ENCODE peak calls at places on chromosomes 16 and 17, in eight cellular contexts. G is astrocyte of the cerebellum, N is colonic mucosa, F is A673, T is psoas muscle, O is sigmoid colon, S is transverse colon, P is GM12864. H is an unnamed sample.

GRCh38 chr16:51987519-51987918 is 559.4 kb downstream of the TOX3 start:
- DNase-seq in G (no peak), N (no peak), F (no peak), T (no peak), O (no peak), S (no peak), P (no peak), H (no peak)

GRCh38 chr16:88770459-88771293 is 14.3 kb downstream of the PIEZO1 start:
- DNase-seq in G (no peak), N (peak), F (peak), T (peak), O (peak), S (peak), P (no peak), H (peak)

GRCh38 chr17:59851431-59852375 is 41.0 kb downstream of the TUBD1 start:
- DNase-seq in G (peak), N (peak), F (no peak), T (peak), O (peak), S (peak), P (no peak), H (no peak)

GRCh38 chr16:20763461-20764232 is at the start of gene ACSM3:
- DNase-seq in G (peak), N (peak), F (peak), T (no peak), O (peak), S (peak), P (peak), H (no peak)

GRCh38 chr17:73657473-73658116 is 13.3 kb upstream of the SDK2 start:
- DNase-seq in G (no peak), N (peak), F (peak), T (no peak), O (no peak), S (peak), P (no peak), H (no peak)

GRCh38 chr17:41666708-41667279 is 21.9 kb upstream of the EIF1 start:
- DNase-seq in G (no peak), N (peak), F (peak), T (peak), O (peak), S (peak), P (peak), H (no peak)

GRCh38 chr16:82523786-82524185 is 103.0 kb upstream of the CDH13 start:
- DNase-seq in G (no peak), N (no peak), F (no peak), T (no peak), O (no peak), S (no peak), P (no peak), H (peak)

GRCh38 chr16:66427036-66427446 is at the start of gene BEAN1:
- DNase-seq in G (no peak), N (no peak), F (no peak), T (no peak), O (peak), S (no peak), P (no peak), H (no peak)

GRCh38 chr16:83624436-83625120 is 183.2 kb upstream of the HSBP1 start:
- DNase-seq in G (no peak), N (no peak), F (no peak), T (no peak), O (no peak), S (no peak), P (no peak), H (no peak)

GRCh38 chr16:2468142-2468724 is 2.9 kb upstream of the NTN3 start:
- DNase-seq in G (no peak), N (no peak), F (peak), T (no peak), O (no peak), S (no peak), P (no peak), H (no peak)

GRCh38 chr16:56742030-56742984 is 12.4 kb downstream of the NUP93 start:
- DNase-seq in G (peak), N (no peak), F (peak), T (no peak), O (no peak), S (no peak), P (no peak), H (peak)

GRCh38 chr16:72554935-72555334 is 383.0 kb upstream of the PMFBP1 start:
- DNase-seq in G (no peak), N (no peak), F (no peak), T (no peak), O (no peak), S (no peak), P (no peak), H (no peak)

GRCh38 chr17:72311004-72311403 is 190.2 kb downstream of the SOX9 start:
- DNase-seq in G (no peak), N (no peak), F (no peak), T (no peak), O (no peak), S (no peak), P (no peak), H (no peak)

DNA sequence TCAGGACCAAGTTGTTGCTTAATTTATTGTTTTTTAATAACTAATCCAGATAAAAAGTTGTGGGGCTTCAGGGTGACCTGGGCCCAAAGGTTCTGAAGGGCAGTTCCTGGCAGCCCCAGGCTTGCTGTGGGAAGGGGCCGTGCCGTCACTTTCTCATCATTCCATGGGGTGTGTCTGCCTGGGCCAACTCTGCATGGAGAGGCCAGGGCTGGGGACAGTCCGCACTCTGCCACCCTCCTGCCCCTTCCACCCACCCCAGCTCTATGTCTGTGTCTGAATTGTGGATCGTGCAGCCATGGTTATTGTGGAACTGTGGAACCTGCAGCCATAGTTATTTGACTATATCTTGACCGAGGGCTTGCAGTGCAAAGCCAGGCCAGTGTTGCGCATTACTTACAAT is 4.0 kb downstream of the LIMD2 start:
- DNase-seq in G (no peak), N (no peak), F (no peak), T (no peak), O (no peak), S (no peak), P (no peak), H (no peak)
- H3K4me3 ChIP-seq in G (no peak), N (no peak), F (no peak), T (no peak), O (no peak), S (no peak), P (no peak), H (no peak)

GRCh38 chr17:77644181-77644972 is 314.1 kb upstream of the TNRC6C start:
- DNase-seq in G (no peak), N (no peak), F (no peak), T (no peak), O (no peak), S (no peak), P (no peak), H (no peak)

GRCh38 chr17:77647531-77647930 is 311.0 kb upstream of the TNRC6C start:
- DNase-seq in G (no peak), N (no peak), F (no peak), T (no peak), O (peak), S (no peak), P (no peak), H (no peak)

GRCh38 chr17:77645441-77646430 is 312.8 kb upstream of the TNRC6C start:
- DNase-seq in G (no peak), N (no peak), F (no peak), T (no peak), O (no peak), S (no peak), P (no peak), H (no peak)

GRCh38 chr17:77641718-77642117 is 316.8 kb upstream of the TNRC6C start:
- DNase-seq in G (no peak), N (no peak), F (no peak), T (no peak), O (no peak), S (no peak), P (no peak), H (no peak)

GRCh38 chr17:77644981-77645380 is 313.5 kb upstream of the TNRC6C start:
- DNase-seq in G (no peak), N (no peak), F (peak), T (peak), O (no peak), S (no peak), P (no peak), H (no peak)
- TF ChIP-seq CTCF in G (no peak), N (no peak), F (peak), T (peak), O (no peak), S (peak), P (peak), H (peak)

GRCh38 chr16:19066988-19067348 is 446 bp upstream of the COQ7 start:
- DNase-seq in G (no peak), N (no peak), F (no peak), T (no peak), O (no peak), S (no peak), P (no peak), H (no peak)
- H3K4me3 ChIP-seq in G (peak), N (peak), F (peak), T (peak), O (peak), S (peak), P (peak), H (peak)

DNA sequence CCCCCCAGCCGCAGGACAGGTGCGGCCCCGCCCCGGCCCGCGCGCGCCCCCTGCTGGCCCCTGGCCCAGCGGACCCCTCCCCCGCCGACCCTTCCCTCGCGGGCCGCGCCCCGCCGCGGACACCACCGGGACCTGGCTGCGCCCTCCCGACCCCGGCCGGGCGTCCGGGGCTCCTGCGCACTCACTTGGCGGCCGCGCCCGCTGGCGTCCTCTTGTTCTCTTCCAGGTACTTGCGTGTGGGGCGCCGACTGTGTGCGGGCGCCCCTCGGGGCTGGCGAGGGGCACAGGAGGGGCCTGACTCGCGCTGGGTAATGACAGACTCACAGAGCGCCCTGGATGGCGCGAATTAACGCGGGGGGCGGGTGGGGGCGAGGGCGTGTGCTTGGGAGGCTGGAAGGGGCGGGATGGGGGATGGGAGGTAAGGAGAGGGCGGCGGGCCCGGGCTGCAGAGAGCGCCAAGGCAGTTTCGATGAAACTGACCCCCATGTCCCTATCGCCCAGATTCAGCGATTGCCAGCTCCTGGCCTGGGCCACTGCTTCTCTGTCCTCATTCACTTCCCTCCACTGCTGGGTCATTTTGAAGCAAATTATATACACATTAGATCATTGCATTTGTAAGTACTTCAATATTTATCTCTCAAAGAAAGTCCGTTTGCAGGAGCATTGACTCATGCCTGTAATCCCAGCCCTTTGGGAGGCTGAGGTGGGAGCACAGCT is 445 bp upstream of the DBNDD1 start:
- DNase-seq in G (peak), N (peak), F (peak), T (peak), O (no peak), S (peak), P (no peak), H (peak)
- TF ChIP-seq CTCF in G (no peak), N (no peak), F (no peak), T (peak), O (no peak), S (peak), P (peak), H (no peak)

GRCh38 chr16:11560701-11561439 is 25.8 kb downstream of the LITAF start:
- DNase-seq in G (no peak), N (no peak), F (no peak), T (no peak), O (no peak), S (peak), P (no peak), H (no peak)
- H3K4me3 ChIP-seq in G (no peak), N (no peak), F (no peak), T (no peak), O (no peak), S (no peak), P (no peak), H (no peak)

GRCh38 chr17:77106874-77107358 is 33.9 kb upstream of the SEC14L1 start:
- DNase-seq in G (no peak), N (no peak), F (no peak), T (no peak), O (no peak), S (no peak), P (no peak), H (no peak)

GRCh38 chr17:77111916-77112315 is 28.9 kb upstream of the SEC14L1 start:
- DNase-seq in G (no peak), N (no peak), F (no peak), T (no peak), O (no peak), S (no peak), P (no peak), H (no peak)

GRCh38 chr17:77107506-77108433 is 33.0 kb upstream of the SEC14L1 start:
- DNase-seq in G (no peak), N (no peak), F (no peak), T (no peak), O (no peak), S (peak), P (peak), H (no peak)

GRCh38 chr17:77110006-77110374 is 30.8 kb upstream of the SEC14L1 start:
- DNase-seq in G (peak), N (no peak), F (peak), T (no peak), O (no peak), S (no peak), P (no peak), H (no peak)

DNA sequence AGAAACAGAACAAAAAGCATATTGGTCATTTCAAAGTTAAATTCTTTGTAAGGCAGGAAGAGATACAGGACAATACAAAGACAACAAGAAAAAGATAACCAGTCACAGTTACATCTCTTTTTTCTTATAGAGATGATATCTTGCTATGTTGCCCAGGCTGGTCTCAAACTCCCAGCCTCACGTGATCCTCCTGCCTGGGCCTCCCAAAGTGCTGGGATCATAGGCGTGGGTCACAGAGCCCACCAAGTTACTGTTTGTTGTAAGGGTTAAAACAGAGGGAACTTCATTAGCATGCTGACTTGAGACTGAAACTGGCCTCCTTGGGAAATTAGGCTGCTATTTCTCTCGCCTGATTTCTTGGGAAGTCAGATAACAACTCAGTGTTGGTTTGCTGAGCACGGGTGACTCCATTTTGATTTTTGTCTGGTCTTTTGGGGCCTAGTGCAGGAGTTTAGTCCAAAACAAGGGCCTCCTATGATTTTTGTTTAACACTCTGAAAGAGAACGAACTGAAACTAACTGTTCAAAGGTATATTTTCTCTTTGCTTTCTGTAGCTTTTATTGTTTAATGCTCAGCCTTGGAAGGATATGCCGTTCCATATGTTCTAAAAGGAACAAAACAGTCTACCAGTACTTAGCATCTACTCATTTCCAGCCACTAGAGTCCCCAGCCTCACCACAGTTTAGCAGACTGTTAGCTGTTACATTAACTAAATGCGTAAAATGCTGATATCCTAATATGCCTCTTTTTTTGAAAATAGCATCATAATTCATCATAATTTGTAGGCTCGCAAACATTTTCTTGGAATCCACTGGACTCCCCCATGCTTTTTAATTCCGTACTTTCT is 31.4 kb upstream of the SEC14L1 start:
- DNase-seq in G (no peak), N (no peak), F (no peak), T (no peak), O (no peak), S (no peak), P (no peak), H (no peak)
- TF ChIP-seq CTCF in G (no peak), N (no peak), F (no peak), T (no peak), O (no peak), S (no peak), P (no peak), H (no peak)

GRCh38 chr16:48810803-48811453 is 200.9 kb upstream of the N4BP1 start:
- DNase-seq in G (no peak), N (no peak), F (no peak), T (no peak), O (no peak), S (no peak), P (no peak), H (no peak)

GRCh38 chr16:48810436-48810802 is 200.4 kb upstream of the N4BP1 start:
- DNase-seq in G (no peak), N (no peak), F (no peak), T (no peak), O (no peak), S (no peak), P (no peak), H (no peak)

GRCh38 chr16:48813485-48813884 is 203.5 kb upstream of the N4BP1 start:
- DNase-seq in G (no peak), N (no peak), F (no peak), T (no peak), O (no peak), S (no peak), P (no peak), H (no peak)

GRCh38 chr16:48812856-48813255 is 202.9 kb upstream of the N4BP1 start:
- DNase-seq in G (no peak), N (no peak), F (no peak), T (no peak), O (no peak), S (no peak), P (no peak), H (no peak)

GRCh38 chr16:48811478-48811877 is 201.5 kb upstream of the N4BP1 start:
- DNase-seq in G (no peak), N (no peak), F (no peak), T (no peak), O (no peak), S (no peak), P (no peak), H (no peak)
- H3K4me3 ChIP-seq in G (no peak), N (no peak), F (no peak), T (no peak), O (no peak), S (no peak), P (no peak), H (no peak)

H was measured in retinal pigment epithelial cell.